ENCODE peak calls at places on chromosomes 3 and 15, in five cellular contexts. F, M, C, S and N are unnamed samples.

GRCh38 chr3:87615506-87615905 is 339.1 kb upstream of the POU1F1 start:
- DNase-seq in F (no peak), M (no peak), C (no peak), S (no peak), N (no peak)

GRCh38 chr3:146092230-146092629 is 68.8 kb downstream of the PLOD2 start:
- DNase-seq in F (no peak), M (no peak), C (no peak), S (no peak), N (no peak)

GRCh38 chr3:177827517-177828249 is 630.4 kb upstream of the TBL1XR1 start:
- DNase-seq in F (no peak), M (no peak), C (no peak), S (peak), N (no peak)

GRCh38 chr15:61243984-61244593 is 15.0 kb upstream of the RORA start:
- DNase-seq in F (no peak), M (no peak), C (no peak), S (no peak), N (no peak)

GRCh38 chr15:75646944-75647364 is 758 bp upstream of the SNX33 start:
- DNase-seq in F (peak), M (no peak), C (no peak), S (no peak), N (peak)

GRCh38 chr15:91954211-91954804 is 100.8 kb downstream of the SLCO3A1 start:
- DNase-seq in F (no peak), M (no peak), C (no peak), S (no peak), N (no peak)

GRCh38 chr3:148202386-148202785 is 495.3 kb upstream of the AGTR1 start:
- DNase-seq in F (no peak), M (no peak), C (no peak), S (no peak), N (no peak)

GRCh38 chr15:90588427-90588826 is 58.7 kb downstream of the CRTC3 start:
- DNase-seq in F (no peak), M (no peak), C (no peak), S (no peak), N (no peak)

GRCh38 chr3:126519506-126520455 is 2.2 kb upstream of the UROC1 start:
- DNase-seq in F (no peak), M (no peak), C (no peak), S (no peak), N (peak)

GRCh38 chr3:8891774-8892173 is 71.5 kb downstream of the RAD18 start:
- DNase-seq in F (no peak), M (no peak), C (no peak), S (no peak), N (no peak)

GRCh38 chr3:125072310-125072709 is 16.5 kb upstream of the HEG1 start:
- DNase-seq in F (no peak), M (no peak), C (no peak), S (no peak), N (no peak)

GRCh38 chr3:38397320-38397719 is 50.7 kb downstream of the XYLB start:
- DNase-seq in F (peak), M (no peak), C (no peak), S (peak), N (no peak)

GRCh38 chr15:85870216-85871014 is 75.7 kb upstream of the KLHL25 start:
- DNase-seq in F (no peak), M (no peak), C (no peak), S (no peak), N (no peak)

GRCh38 chr3:188320757-188321156 is 166.8 kb downstream of the LPP start:
- DNase-seq in F (no peak), M (no peak), C (no peak), S (no peak), N (no peak)
- TF ChIP-seq CTCF in F (no peak), M (no peak), C (no peak), S (no peak), N (no peak)

DNA sequence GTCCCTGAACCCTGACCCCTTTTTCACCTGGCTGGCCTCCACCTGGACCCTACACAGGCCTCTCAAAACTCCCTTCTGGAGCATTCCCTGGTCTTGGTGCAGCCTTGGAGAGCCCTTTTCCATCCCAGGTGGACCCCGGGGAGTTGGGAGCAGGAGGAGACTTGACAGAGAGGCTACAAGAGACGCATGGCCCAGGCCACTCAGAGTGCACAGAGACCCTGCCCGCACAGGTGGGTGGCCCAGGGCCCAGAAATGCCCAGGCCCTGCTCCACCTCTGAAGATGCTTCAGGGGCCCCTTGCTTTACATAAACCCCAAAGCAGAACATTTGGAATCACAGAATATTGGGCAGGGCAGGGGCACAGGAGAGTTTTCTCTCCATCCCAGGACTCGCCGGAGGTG is 34.4 kb downstream of the CYP11A1 start:
- DNase-seq in F (no peak), M (no peak), C (no peak), S (no peak), N (peak)
- TF ChIP-seq CTCF in F (no peak), M (no peak), C (no peak), S (no peak), N (no peak)

GRCh38 chr3:9932843-9933560 is 632 bp upstream of the CRELD1 start:
- DNase-seq in F (peak), M (peak), C (peak), S (peak), N (peak)

GRCh38 chr3:9933561-9934234 is at the start of gene CRELD1:
- DNase-seq in F (peak), M (peak), C (peak), S (peak), N (peak)

GRCh38 chr3:9932535-9932842 is 1.1 kb upstream of the CRELD1 start:
- DNase-seq in F (no peak), M (no peak), C (no peak), S (no peak), N (no peak)

GRCh38 chr3:9928158-9928557 is 5.5 kb upstream of the CRELD1 start:
- DNase-seq in F (no peak), M (no peak), C (no peak), S (no peak), N (no peak)

DNA sequence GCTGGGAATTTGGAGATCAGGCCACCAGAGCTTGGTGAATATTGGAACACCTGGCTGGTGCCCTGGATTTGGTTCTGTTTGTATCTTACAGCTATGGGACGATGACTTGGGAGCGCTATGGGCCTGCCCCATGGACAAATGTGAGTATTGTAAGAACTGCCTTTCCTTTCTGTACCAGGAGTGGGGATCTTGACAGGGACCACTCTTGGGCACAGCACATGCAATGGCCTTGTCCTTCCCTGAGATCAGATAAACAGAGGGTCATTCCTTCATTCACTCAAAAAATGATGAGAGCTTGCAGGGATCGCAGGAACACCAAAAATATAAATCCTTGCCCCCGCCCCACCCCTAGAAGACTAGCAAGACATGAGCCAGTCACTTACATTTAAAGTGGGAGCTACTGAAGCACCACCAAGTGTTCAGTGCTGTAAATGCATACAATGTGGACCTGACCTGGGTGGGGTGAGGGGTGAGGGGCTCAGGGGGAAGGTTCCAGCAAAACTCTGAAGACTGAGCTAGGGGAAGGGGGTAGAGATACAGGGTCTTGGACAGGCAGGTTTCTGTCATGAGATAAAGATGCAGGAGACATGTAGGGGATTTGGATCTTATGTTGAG is 2.7 kb upstream of the CRELD1 start:
- DNase-seq in F (no peak), M (no peak), C (no peak), S (no peak), N (no peak)
- TF ChIP-seq CTCF in F (no peak), M (peak), C (no peak), S (no peak), N (no peak)

GRCh38 chr3:172167892-172168648 is 128.7 kb downstream of the FNDC3B start:
- DNase-seq in F (no peak), M (no peak), C (no peak), S (no peak), N (no peak)
- TF ChIP-seq CTCF in F (no peak), M (no peak), C (no peak), S (no peak), N (no peak)

GRCh38 chr3:50428007-50428633 is 68.8 kb upstream of the TMEM115 start:
- DNase-seq in F (no peak), M (no peak), C (no peak), S (peak), N (no peak)
- TF ChIP-seq CTCF in F (no peak), M (no peak), C (no peak), S (no peak), N (no peak)